ENCODE peak calls at places on chromosomes 13 and 19, in six cellular contexts. One of them, this sample, is unnamed.

GRCh38 chr19:35436477-35437141 is 11.4 kb upstream of the FFAR2 start:
- DNase-seq in stomach: peak
- DNase-seq in lower lobe of right lung: no peak
- DNase-seq in tibial nerve: peak
- DNase-seq in pancreas: no peak
- DNase-seq in heart left ventricle: no peak
- DNase-seq in this sample: peak

GRCh38 chr13:43033038-43033437 is 9.7 kb downstream of the DNAJC15 start:
- DNase-seq in lower lobe of right lung: no peak
- DNase-seq in heart left ventricle: no peak
- DNase-seq in tibial nerve: no peak
- DNase-seq in pancreas: no peak
- DNase-seq in stomach: no peak
- DNase-seq in this sample: no peak

GRCh38 chr13:29849071-29849541 is 1.3 kb downstream of the UBL3 start:
- DNase-seq in heart left ventricle: peak
- DNase-seq in tibial nerve: peak
- DNase-seq in stomach: no peak
- DNase-seq in pancreas: no peak
- DNase-seq in lower lobe of right lung: no peak
- DNase-seq in this sample: peak

GRCh38 chr19:41711376-41712261 is 3.2 kb downstream of the CEACAM5 start:
- DNase-seq in lower lobe of right lung: no peak
- DNase-seq in heart left ventricle: no peak
- DNase-seq in stomach: peak
- DNase-seq in tibial nerve: no peak
- DNase-seq in pancreas: no peak
- DNase-seq in this sample: no peak

GRCh38 chr19:55471266-55471665 is 5.2 kb upstream of the ZNF628 start:
- DNase-seq in pancreas: no peak
- DNase-seq in stomach: no peak
- DNase-seq in heart left ventricle: no peak
- DNase-seq in lower lobe of right lung: no peak
- DNase-seq in tibial nerve: no peak
- DNase-seq in this sample: no peak

GRCh38 chr19:23790641-23791488 is 32.2 kb upstream of the ZNF681 start:
- DNase-seq in stomach: no peak
- DNase-seq in heart left ventricle: no peak
- DNase-seq in lower lobe of right lung: no peak
- DNase-seq in pancreas: no peak
- DNase-seq in tibial nerve: no peak
- DNase-seq in this sample: no peak

GRCh38 chr13:102768914-102769313 is 4.7 kb downstream of the TEX30 start:
- DNase-seq in pancreas: no peak
- DNase-seq in lower lobe of right lung: no peak
- DNase-seq in tibial nerve: no peak
- DNase-seq in heart left ventricle: no peak
- DNase-seq in stomach: no peak
- DNase-seq in this sample: no peak

GRCh38 chr13:66875264-66875663 is 354.9 kb downstream of the PCDH9 start:
- DNase-seq in pancreas: no peak
- DNase-seq in lower lobe of right lung: no peak
- DNase-seq in heart left ventricle: no peak
- DNase-seq in stomach: no peak
- DNase-seq in tibial nerve: no peak
- DNase-seq in this sample: no peak

GRCh38 chr13:48857576-48857975 is 118.1 kb upstream of the FNDC3A start:
- DNase-seq in lower lobe of right lung: no peak
- DNase-seq in tibial nerve: no peak
- DNase-seq in pancreas: no peak
- DNase-seq in stomach: no peak
- DNase-seq in heart left ventricle: no peak
- DNase-seq in this sample: no peak

GRCh38 chr19:31372245-31372781 is 23.1 kb upstream of the TSHZ3 start:
- DNase-seq in lower lobe of right lung: no peak
- DNase-seq in heart left ventricle: no peak
- DNase-seq in stomach: no peak
- DNase-seq in tibial nerve: no peak
- DNase-seq in pancreas: no peak
- DNase-seq in this sample: no peak

GRCh38 chr13:65264066-65264465 is 1966.1 kb downstream of the PCDH9 start:
- DNase-seq in lower lobe of right lung: no peak
- DNase-seq in pancreas: no peak
- DNase-seq in tibial nerve: no peak
- DNase-seq in heart left ventricle: no peak
- DNase-seq in stomach: no peak
- DNase-seq in this sample: no peak

GRCh38 chr13:66312312-66313087 is 917.6 kb downstream of the PCDH9 start:
- DNase-seq in heart left ventricle: no peak
- DNase-seq in stomach: peak
- DNase-seq in pancreas: peak
- DNase-seq in tibial nerve: peak
- DNase-seq in lower lobe of right lung: no peak
- DNase-seq in this sample: no peak

GRCh38 chr19:13865243-13865577 is 11.7 kb upstream of the NANOS3 start:
- DNase-seq in stomach: no peak
- DNase-seq in pancreas: no peak
- DNase-seq in lower lobe of right lung: no peak
- DNase-seq in tibial nerve: no peak
- DNase-seq in heart left ventricle: no peak
- DNase-seq in this sample: no peak

GRCh38 chr13:70253834-70254233 is 145.6 kb upstream of the KLHL1 start:
- DNase-seq in heart left ventricle: no peak
- DNase-seq in tibial nerve: no peak
- DNase-seq in stomach: no peak
- DNase-seq in lower lobe of right lung: no peak
- DNase-seq in pancreas: no peak
- DNase-seq in this sample: no peak

GRCh38 chr13:94640676-94641075 is 39.0 kb downstream of the GPR180 start:
- DNase-seq in pancreas: no peak
- DNase-seq in stomach: no peak
- DNase-seq in tibial nerve: no peak
- DNase-seq in lower lobe of right lung: no peak
- DNase-seq in heart left ventricle: no peak
- DNase-seq in this sample: no peak

GRCh38 chr19:46659151-46660007 is 1.6 kb downstream of the DACT3 start:
- DNase-seq in heart left ventricle: peak
- DNase-seq in lower lobe of right lung: peak
- DNase-seq in tibial nerve: peak
- DNase-seq in pancreas: peak
- DNase-seq in stomach: no peak
- DNase-seq in this sample: no peak

GRCh38 chr19:18364826-18365528 is 21.0 kb upstream of the GDF15 start:
- DNase-seq in heart left ventricle: peak
- DNase-seq in pancreas: peak
- DNase-seq in tibial nerve: peak
- DNase-seq in lower lobe of right lung: peak
- DNase-seq in stomach: peak
- DNase-seq in this sample: peak

GRCh38 chr19:2629491-2630351 is 72.8 kb downstream of the GNG7 start:
- DNase-seq in heart left ventricle: no peak
- DNase-seq in stomach: no peak
- DNase-seq in pancreas: no peak
- DNase-seq in tibial nerve: peak
- DNase-seq in lower lobe of right lung: no peak
- DNase-seq in this sample: no peak

GRCh38 chr13:29457299-29457698 is 138.2 kb downstream of the SLC7A1 start:
- DNase-seq in lower lobe of right lung: no peak
- DNase-seq in pancreas: no peak
- DNase-seq in tibial nerve: no peak
- DNase-seq in heart left ventricle: no peak
- DNase-seq in stomach: no peak
- DNase-seq in this sample: no peak

GRCh38 chr19:11437955-11438354 is 2.5 kb downstream of the PRKCSH start:
- DNase-seq in lower lobe of right lung: no peak
- DNase-seq in tibial nerve: no peak
- DNase-seq in heart left ventricle: no peak
- DNase-seq in pancreas: no peak
- DNase-seq in stomach: no peak
- DNase-seq in this sample: peak

GRCh38 chr13:101711307-101712025 is 259.0 kb downstream of the ITGBL1 start:
- DNase-seq in pancreas: no peak
- DNase-seq in heart left ventricle: no peak
- DNase-seq in lower lobe of right lung: no peak
- DNase-seq in tibial nerve: no peak
- DNase-seq in stomach: no peak
- DNase-seq in this sample: no peak

GRCh38 chr19:14677464-14677863 is 2.8 kb upstream of the ADGRE3 start:
- DNase-seq in lower lobe of right lung: no peak
- DNase-seq in stomach: no peak
- DNase-seq in pancreas: no peak
- DNase-seq in tibial nerve: no peak
- DNase-seq in heart left ventricle: no peak
- DNase-seq in this sample: no peak

GRCh38 chr13:27024062-27024461 is 147.5 kb downstream of the USP12 start:
- DNase-seq in pancreas: no peak
- DNase-seq in lower lobe of right lung: no peak
- DNase-seq in heart left ventricle: no peak
- DNase-seq in tibial nerve: no peak
- DNase-seq in stomach: no peak
- DNase-seq in this sample: no peak

GRCh38 chr19:6226012-6226411 is 53.8 kb downstream of the MLLT1 start:
- DNase-seq in heart left ventricle: no peak
- DNase-seq in tibial nerve: no peak
- DNase-seq in lower lobe of right lung: peak
- DNase-seq in stomach: no peak
- DNase-seq in pancreas: no peak
- DNase-seq in this sample: no peak

GRCh38 chr13:42876270-42876714 is 94.9 kb downstream of the FAM216B start:
- DNase-seq in tibial nerve: no peak
- DNase-seq in pancreas: no peak
- DNase-seq in heart left ventricle: no peak
- DNase-seq in stomach: no peak
- DNase-seq in lower lobe of right lung: no peak
- DNase-seq in this sample: no peak

GRCh38 chr13:40401911-40402776 is 264.3 kb downstream of the FOXO1 start:
- DNase-seq in lower lobe of right lung: peak
- DNase-seq in heart left ventricle: peak
- DNase-seq in tibial nerve: peak
- DNase-seq in pancreas: peak
- DNase-seq in stomach: peak
- DNase-seq in this sample: peak

GRCh38 chr19:49475995-49476880 is 2.2 kb downstream of the FLT3LG start:
- DNase-seq in pancreas: no peak
- DNase-seq in stomach: no peak
- DNase-seq in lower lobe of right lung: no peak
- DNase-seq in heart left ventricle: no peak
- DNase-seq in tibial nerve: no peak
- DNase-seq in this sample: peak
- H3K27ac ChIP-seq in pancreas: no peak
- H3K27ac ChIP-seq in stomach: peak
- H3K27ac ChIP-seq in lower lobe of right lung: no peak
- H3K27ac ChIP-seq in heart left ventricle: no peak
- H3K27ac ChIP-seq in tibial nerve: peak
- H3K27ac ChIP-seq in this sample: peak

GRCh38 chr13:51832471-51833152 is 12.4 kb downstream of the TMEM272 start:
- DNase-seq in stomach: no peak
- DNase-seq in tibial nerve: peak
- DNase-seq in heart left ventricle: peak
- DNase-seq in lower lobe of right lung: no peak
- DNase-seq in pancreas: peak
- DNase-seq in this sample: peak
- TF ChIP-seq CTCF in stomach: no peak
- TF ChIP-seq CTCF in tibial nerve: peak
- TF ChIP-seq CTCF in heart left ventricle: peak
- TF ChIP-seq CTCF in lower lobe of right lung: peak
- TF ChIP-seq CTCF in pancreas: no peak
- TF ChIP-seq CTCF in this sample: no peak

DNA sequence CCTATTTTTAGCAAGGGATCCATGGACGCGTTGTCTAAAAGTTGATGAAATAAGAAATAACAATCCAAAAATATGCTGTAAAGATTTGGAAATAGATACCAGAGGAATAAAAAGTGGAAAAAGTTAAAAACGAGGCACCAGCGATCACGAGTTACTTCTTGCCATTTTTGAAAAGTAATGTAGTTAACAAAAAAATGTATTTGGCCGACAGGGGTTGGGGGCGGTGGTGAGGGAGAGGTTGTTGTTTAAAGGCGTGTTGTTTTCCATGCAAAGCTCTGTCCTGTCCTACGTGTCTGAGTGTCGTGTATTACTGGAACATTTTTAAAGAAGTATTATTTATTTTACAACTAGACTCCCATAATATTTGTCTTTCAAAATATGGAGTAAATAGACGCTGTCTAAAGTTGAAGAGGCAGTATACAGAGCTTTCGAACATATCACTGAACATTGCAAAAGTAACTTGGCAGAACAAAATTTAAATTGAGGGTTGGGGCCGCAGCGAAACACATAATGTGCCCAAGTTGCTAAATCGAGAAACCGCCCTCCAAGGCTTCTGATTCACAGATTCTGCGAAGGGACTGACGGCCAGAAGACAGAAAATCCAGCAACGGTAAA is 836 bp downstream of the FBXO17 start:
- DNase-seq in pancreas: no peak
- DNase-seq in tibial nerve: no peak
- DNase-seq in lower lobe of right lung: no peak
- DNase-seq in heart left ventricle: no peak
- DNase-seq in stomach: no peak
- DNase-seq in this sample: no peak
- H3K27ac ChIP-seq in pancreas: peak
- H3K27ac ChIP-seq in tibial nerve: peak
- H3K27ac ChIP-seq in lower lobe of right lung: peak
- H3K27ac ChIP-seq in heart left ventricle: peak
- H3K27ac ChIP-seq in stomach: peak
- H3K27ac ChIP-seq in this sample: peak

GRCh38 chr19:5172859-5173577 is 167.6 kb downstream of the PTPRS start:
- DNase-seq in stomach: no peak
- DNase-seq in lower lobe of right lung: no peak
- DNase-seq in heart left ventricle: no peak
- DNase-seq in pancreas: no peak
- DNase-seq in tibial nerve: no peak
- DNase-seq in this sample: no peak

GRCh38 chr19:5171711-5172110 is 168.9 kb downstream of the PTPRS start:
- DNase-seq in stomach: no peak
- DNase-seq in tibial nerve: no peak
- DNase-seq in lower lobe of right lung: no peak
- DNase-seq in heart left ventricle: no peak
- DNase-seq in pancreas: no peak
- DNase-seq in this sample: no peak

GRCh38 chr19:5166262-5166661 is 174.3 kb downstream of the PTPRS start:
- DNase-seq in pancreas: no peak
- DNase-seq in heart left ventricle: no peak
- DNase-seq in tibial nerve: no peak
- DNase-seq in lower lobe of right lung: no peak
- DNase-seq in stomach: no peak
- DNase-seq in this sample: no peak

GRCh38 chr19:5173993-5174392 is 166.6 kb downstream of the PTPRS start:
- DNase-seq in tibial nerve: no peak
- DNase-seq in heart left ventricle: no peak
- DNase-seq in lower lobe of right lung: no peak
- DNase-seq in pancreas: no peak
- DNase-seq in stomach: no peak
- DNase-seq in this sample: no peak

DNA sequence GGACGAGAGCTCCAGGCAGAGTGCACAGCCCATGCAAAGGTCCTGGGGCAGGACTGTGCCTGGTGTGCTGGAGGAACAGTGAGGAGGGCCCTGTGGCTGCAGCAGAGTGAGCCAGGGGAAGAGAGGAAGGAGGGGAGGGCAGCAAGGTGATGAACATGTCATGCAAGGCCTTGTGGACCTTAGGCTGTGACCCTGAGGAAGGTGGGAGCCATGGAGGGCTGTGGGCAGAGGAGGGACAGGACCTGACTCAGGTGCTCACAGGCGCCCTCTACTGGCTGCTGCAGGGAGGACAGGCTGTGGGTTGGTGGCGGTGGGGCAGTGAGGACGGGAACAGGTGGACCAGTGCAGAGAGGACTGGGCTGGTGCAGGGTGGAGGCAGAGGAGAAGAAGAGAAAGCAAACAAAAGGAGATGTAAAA is 170.3 kb downstream of the PTPRS start:
- DNase-seq in stomach: peak
- DNase-seq in lower lobe of right lung: peak
- DNase-seq in heart left ventricle: no peak
- DNase-seq in pancreas: no peak
- DNase-seq in tibial nerve: no peak
- DNase-seq in this sample: no peak
- TF ChIP-seq CTCF in stomach: peak
- TF ChIP-seq CTCF in lower lobe of right lung: peak
- TF ChIP-seq CTCF in heart left ventricle: peak
- TF ChIP-seq CTCF in pancreas: peak
- TF ChIP-seq CTCF in tibial nerve: peak
- TF ChIP-seq CTCF in this sample: no peak